ENCODE peak calls at places on chromosomes 13 and 19, in seven cellular contexts. U, Z, O, J, S, L and F are unnamed samples. For H3K27me3, the result is how much of the 10 kb centered on the place peaks cover.

GRCh38 chr19:18469245-18470107 is 31.5 kb upstream of the ISYNA1 start:
- DNase-seq in U (peak), Z (peak), O (peak), J (peak), S (peak), L (peak), F (peak)

GRCh38 chr19:52742516-52742915 is 7.7 kb upstream of the ZNF611 start:
- DNase-seq in U (no peak), Z (peak), O (no peak), J (no peak), S (no peak), L (no peak), F (no peak)

GRCh38 chr19:32351807-32352630 is 6.6 kb downstream of the ZNF507 start:
- DNase-seq in U (no peak), Z (no peak), O (no peak), J (no peak), S (no peak), L (no peak), F (no peak)

GRCh38 chr13:36211567-36211966 is 2.8 kb downstream of the SOHLH2 start:
- DNase-seq in U (no peak), Z (no peak), O (no peak), J (no peak), S (no peak), L (no peak), F (no peak)

GRCh38 chr19:42529248-42529764 is 1.0 kb upstream of the CEACAM1 start:
- DNase-seq in U (peak), Z (peak), O (peak), J (peak), S (peak), L (peak), F (peak)

GRCh38 chr19:32917612-32917996 is 48.0 kb upstream of the SLC7A9 start:
- DNase-seq in U (no peak), Z (no peak), O (no peak), J (no peak), S (no peak), L (no peak), F (no peak)

GRCh38 chr13:97212540-97213146 is 9.5 kb upstream of the MBNL2 start:
- DNase-seq in U (no peak), Z (peak), O (peak), J (peak), S (peak), L (no peak), F (peak)

GRCh38 chr13:106490177-106490576 is 45.3 kb downstream of the EFNB2 start:
- DNase-seq in U (no peak), Z (no peak), O (no peak), J (no peak), S (no peak), L (no peak), F (no peak)

GRCh38 chr13:66218583-66218982 is 1011.6 kb downstream of the PCDH9 start:
- DNase-seq in U (no peak), Z (no peak), O (no peak), J (no peak), S (no peak), L (no peak), F (no peak)

GRCh38 chr19:56978023-56978565 is 137.6 kb upstream of the PEG3 start:
- DNase-seq in U (no peak), Z (no peak), O (no peak), J (no peak), S (no peak), L (no peak), F (no peak)

GRCh38 chr19:10290876-10291553 is 1.3 kb downstream of the ICAM5 start:
- DNase-seq in U (no peak), Z (no peak), O (peak), J (peak), S (peak), L (peak), F (peak)

GRCh38 chr19:10390652-10391286 is 10.4 kb upstream of the TYK2 start:
- DNase-seq in U (peak), Z (peak), O (peak), J (peak), S (peak), L (peak), F (peak)

GRCh38 chr13:106919093-106919492 is 351.2 kb upstream of the ARGLU1 start:
- DNase-seq in U (no peak), Z (no peak), O (no peak), J (no peak), S (no peak), L (peak), F (no peak)

GRCh38 chr19:50969413-50969760 is at the start of gene KLK6:
- DNase-seq in U (no peak), Z (no peak), O (no peak), J (no peak), S (no peak), L (no peak), F (no peak)

GRCh38 chr19:28394705-28395104 is 818.2 kb downstream of the UQCRFS1 start:
- DNase-seq in U (no peak), Z (no peak), O (no peak), J (no peak), S (no peak), L (no peak), F (no peak)

GRCh38 chr19:11131471-11131870 is 24.1 kb downstream of the SPC24 start:
- DNase-seq in U (no peak), Z (no peak), O (no peak), J (no peak), S (no peak), L (no peak), F (no peak)

GRCh38 chr13:33277946-33278345 is 7.6 kb downstream of the STARD13 start:
- DNase-seq in U (no peak), Z (no peak), O (no peak), J (no peak), S (no peak), L (no peak), F (no peak)

GRCh38 chr19:43789029-43789428 is 8.3 kb upstream of the KCNN4 start:
- DNase-seq in U (no peak), Z (no peak), O (no peak), J (no peak), S (no peak), L (no peak), F (no peak)

GRCh38 chr19:43784981-43785808 is 4.4 kb upstream of the KCNN4 start:
- DNase-seq in U (no peak), Z (peak), O (peak), J (peak), S (peak), L (peak), F (no peak)

GRCh38 chr19:43783636-43784035 is 2.9 kb upstream of the KCNN4 start:
- DNase-seq in U (no peak), Z (no peak), O (no peak), J (no peak), S (no peak), L (no peak), F (no peak)

GRCh38 chr19:43784251-43784980 is 3.6 kb upstream of the KCNN4 start:
- DNase-seq in U (no peak), Z (peak), O (no peak), J (peak), S (peak), L (no peak), F (no peak)

DNA sequence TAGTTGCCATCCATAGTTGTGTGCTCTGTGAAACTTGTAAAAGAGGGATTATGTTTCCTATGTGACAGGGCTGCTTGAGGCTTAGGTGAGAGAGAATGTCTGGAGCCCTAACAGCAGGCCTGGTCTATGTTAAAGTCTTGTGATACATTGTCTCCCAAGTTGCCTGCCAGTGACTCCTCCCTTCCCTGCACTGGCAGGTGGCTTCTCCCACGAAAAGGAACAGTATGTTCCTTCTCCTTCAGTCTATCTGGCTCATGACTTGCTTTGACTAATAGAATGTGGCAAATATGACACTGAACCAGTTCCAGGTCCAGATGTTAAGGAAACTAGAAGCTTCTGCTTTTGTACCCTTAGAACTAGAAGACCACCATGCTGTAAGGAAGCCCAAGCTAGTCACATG is 5.9 kb upstream of the KCNN4 start:
- DNase-seq in U (no peak), Z (no peak), O (no peak), J (no peak), S (no peak), L (no peak), F (no peak)
- H3K27me3 ChIP-seq in U (under half), Z (under half), O (under half), J (under half), S (under half), L (under half), F (under half)

GRCh38 chr13:28533049-28533436 is 38.1 kb upstream of the FLT1 start:
- DNase-seq in U (no peak), Z (no peak), O (peak), J (no peak), S (no peak), L (no peak), F (no peak)

GRCh38 chr13:28534801-28535200 is 39.9 kb upstream of the FLT1 start:
- DNase-seq in U (no peak), Z (no peak), O (no peak), J (no peak), S (no peak), L (no peak), F (no peak)

GRCh38 chr13:28532226-28533048 is 37.5 kb upstream of the FLT1 start:
- DNase-seq in U (no peak), Z (no peak), O (peak), J (no peak), S (no peak), L (peak), F (no peak)

GRCh38 chr13:28534210-28534609 is 39.3 kb upstream of the FLT1 start:
- DNase-seq in U (no peak), Z (no peak), O (no peak), J (no peak), S (no peak), L (no peak), F (no peak)

DNA sequence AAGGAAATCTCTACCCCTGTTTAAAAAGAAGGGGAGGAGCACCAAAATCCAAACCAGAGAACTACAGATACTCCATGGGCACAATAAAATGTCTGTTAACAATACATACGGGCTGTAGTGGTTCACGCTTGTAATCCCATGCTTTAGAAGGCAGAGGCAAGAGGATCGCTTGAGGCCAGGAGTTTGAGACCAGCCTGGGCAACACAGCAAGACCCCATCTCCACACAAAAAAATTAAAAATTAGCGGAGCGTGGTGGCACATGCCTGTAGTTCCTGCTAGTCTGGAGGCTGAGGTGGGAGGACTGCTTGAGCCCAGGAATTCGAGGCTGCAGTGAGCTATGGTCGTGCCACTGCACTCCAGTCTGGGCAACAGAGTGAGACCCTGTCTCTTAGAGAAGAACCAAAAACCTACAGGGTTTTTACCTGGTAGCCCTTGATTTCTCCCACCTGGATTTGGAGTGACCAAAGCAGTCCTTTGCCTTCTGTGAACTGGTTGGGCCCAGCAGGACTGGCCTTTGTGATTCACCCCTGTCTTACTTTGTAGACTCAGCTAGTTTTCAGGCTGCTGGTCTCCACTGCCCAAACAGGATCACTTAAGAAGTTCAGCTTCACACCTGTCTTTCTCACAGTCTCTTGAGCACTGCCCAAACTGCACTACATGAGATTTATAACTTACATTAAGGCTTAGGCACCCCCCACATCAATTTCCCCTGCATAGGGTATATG is 38.7 kb upstream of the FLT1 start:
- DNase-seq in U (no peak), Z (peak), O (no peak), J (no peak), S (no peak), L (no peak), F (no peak)
- H3K27me3 ChIP-seq in U (under half), Z (under half), O (under half), J (half or more), S (half or more), L (under half), F (under half)

DNA sequence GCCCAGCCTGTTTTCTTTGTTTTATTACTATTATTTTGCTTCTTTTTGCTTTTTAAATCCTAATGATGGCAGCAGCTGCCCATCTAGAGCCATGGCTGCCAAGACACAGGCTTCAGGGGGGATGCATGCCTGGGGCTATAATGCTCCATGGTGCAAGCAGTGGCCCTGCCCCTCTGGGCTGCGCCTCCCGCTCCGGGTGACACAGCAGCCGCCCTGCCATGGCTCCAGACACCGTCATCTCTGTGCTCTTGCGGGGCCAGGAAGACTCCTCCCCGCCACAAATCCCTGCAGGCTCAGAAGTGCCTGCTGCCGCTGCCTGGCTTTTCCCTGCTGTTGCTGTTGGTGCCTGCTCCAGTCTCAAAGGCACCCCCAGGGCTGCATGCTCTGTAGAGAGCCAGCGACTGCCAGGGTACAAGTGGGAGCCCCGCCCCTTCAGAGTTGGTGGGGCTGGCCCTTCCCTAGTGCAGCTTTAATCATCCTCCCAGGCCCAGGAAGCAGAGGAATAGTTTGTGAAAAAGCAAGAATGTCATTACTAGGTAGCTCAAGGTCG is 581.5 kb downstream of the FGF9 start:
- DNase-seq in U (no peak), Z (peak), O (no peak), J (no peak), S (no peak), L (no peak), F (no peak)
- H3K27me3 ChIP-seq in U (under half), Z (under half), O (under half), J (under half), S (under half), L (under half), F (under half)

GRCh38 chr19:13010038-13010991 is 15.0 kb downstream of the NFIX start:
- DNase-seq in U (no peak), Z (no peak), O (no peak), J (no peak), S (peak), L (peak), F (no peak)
- H3K27me3 ChIP-seq in U (under half), Z (half or more), O (under half), J (under half), S (under half), L (under half), F (under half)

DNA sequence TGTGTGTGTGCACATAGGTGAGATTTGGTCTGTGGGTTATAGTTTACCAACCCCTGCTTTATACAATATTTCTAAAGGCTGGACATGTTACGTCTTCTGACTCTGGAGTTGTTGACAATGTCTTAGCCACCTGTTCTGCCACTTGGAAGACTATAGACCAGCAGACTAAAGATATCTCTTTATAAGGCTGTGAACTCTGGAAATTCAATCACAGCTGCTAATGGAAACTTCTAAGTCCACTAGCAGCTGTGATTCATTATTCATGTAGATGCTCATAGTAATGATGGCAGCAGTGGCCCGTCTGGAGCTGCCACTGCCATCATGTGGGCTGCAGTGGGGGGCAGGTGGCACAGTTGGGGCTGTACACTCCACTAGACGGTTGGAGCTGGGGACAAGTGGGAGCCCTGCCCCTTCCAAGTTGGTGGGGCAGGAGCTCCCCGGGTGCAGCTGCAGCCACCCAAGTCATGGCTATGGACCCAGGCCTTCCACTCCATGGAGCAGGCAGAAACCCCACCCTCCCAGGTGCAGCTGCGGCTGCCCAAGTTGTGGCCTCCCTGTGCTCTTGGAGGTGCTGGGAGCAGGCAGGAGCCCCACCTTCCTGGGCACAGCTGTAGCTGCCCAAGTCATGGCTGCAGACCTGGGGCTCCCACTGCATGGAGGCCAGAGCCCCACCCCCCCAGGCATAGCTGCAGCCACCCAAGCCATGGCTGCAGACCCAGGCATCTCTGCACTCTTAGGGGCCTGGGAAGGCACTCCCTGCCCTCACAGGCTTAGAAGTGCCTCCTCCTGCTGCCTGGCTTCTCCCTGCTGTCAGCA is 8.8 kb downstream of the IGFL4 start:
- DNase-seq in U (no peak), Z (no peak), O (no peak), J (no peak), S (no peak), L (no peak), F (no peak)
- H3K27me3 ChIP-seq in U (under half), Z (under half), O (under half), J (under half), S (under half), L (under half), F (under half)

DNA sequence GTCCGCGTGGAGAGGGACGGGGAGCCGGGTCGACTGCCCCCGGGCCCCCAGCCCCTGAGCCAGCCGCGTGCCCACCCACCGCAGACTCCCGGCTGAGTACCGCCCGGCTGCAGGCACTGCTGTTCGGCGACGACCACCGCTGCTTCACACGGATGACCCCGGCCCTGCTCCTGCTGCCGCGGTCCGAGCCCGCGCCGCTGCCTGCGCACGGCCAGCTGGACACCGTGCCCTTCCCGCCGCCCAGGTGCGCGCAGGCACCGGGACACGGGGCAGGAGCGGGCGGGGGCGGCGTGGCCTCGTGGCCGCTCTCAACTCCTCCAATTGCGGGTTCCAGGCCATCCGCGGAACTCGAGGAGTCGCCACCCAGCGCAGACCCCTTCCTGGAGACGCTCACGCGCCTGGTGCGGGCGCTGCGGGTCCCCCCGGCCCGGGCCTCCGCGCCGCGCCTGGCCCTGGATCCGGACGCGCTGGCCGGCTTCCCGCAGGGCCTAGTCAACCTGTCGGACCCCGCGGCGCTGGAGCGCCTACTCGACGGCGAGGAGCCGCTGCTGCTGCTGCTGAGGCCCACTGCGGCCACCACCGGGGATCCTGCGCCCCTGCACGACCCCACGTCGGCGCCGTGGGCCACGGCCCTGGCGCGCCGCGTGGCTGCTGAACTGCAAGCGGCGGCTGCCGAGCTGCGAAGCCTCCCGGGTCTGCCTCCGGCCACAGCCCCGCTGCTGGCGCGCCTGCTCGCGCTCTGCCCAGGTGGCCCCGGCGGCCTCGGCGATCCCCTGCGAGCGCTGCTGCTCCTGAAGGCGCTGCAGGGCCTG is 1.8 kb downstream of the AMH start:
- DNase-seq in U (no peak), Z (no peak), O (no peak), J (no peak), S (no peak), L (no peak), F (no peak)
- H3K27me3 ChIP-seq in U (under half), Z (under half), O (under half), J (half or more), S (half or more), L (under half), F (under half)

DNA sequence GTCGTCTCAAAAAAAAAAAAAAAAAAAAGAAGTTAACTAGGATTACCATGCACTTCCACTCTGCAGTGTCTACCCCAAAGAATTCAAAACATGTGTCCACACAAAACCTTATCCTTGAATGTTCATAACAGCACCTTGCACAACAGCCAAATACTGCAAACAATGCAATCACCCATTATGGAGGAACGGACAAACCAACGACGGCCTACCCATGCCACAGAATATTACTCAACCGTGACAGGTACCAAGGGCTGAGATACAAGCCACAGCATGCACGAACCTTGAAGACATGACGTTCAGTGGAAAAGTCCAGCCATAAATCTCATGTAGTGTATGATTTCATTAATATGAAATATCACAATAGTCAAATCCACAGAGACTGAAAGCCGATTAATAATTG is 3.0 kb upstream of the SHISA7 start:
- DNase-seq in U (no peak), Z (no peak), O (no peak), J (no peak), S (no peak), L (no peak), F (no peak)
- H3K27me3 ChIP-seq in U (under half), Z (under half), O (under half), J (half or more), S (half or more), L (under half), F (under half)